ENCODE peak calls at places on chromosomes 1 and 21, in nine cellular contexts. One of them, this sample, is unnamed.

GRCh38 chr1:212488436-212489283 is 55.9 kb downstream of the NENF start:
- DNase-seq in GOT3: no peak
- DNase-seq in NB4: no peak
- DNase-seq in aorta: peak
- DNase-seq in BE2C: no peak
- DNase-seq in stimulated activated CD8-positive, alpha-beta memory T cell treated with anti-CD3 and anti-CD28 coated beads, Interleukin-7, amount 100 ng/mL, for 1 hour: no peak
- DNase-seq in body of pancreas: peak
- DNase-seq in stimulated activated CD4-positive, alpha-beta T cell treated with anti-CD3 and anti-CD28 coated beads, Interleukin-15, amount 100 ng/mL, for 48 hours: peak
- DNase-seq in fibroblast of mammary gland: peak
- DNase-seq in this sample: peak

GRCh38 chr21:36423772-36424433 is 38.7 kb downstream of the CHAF1B start:
- DNase-seq in BE2C: no peak
- DNase-seq in aorta: no peak
- DNase-seq in fibroblast of mammary gland: no peak
- DNase-seq in body of pancreas: no peak
- DNase-seq in NB4: no peak
- DNase-seq in stimulated activated CD4-positive, alpha-beta T cell treated with anti-CD3 and anti-CD28 coated beads, Interleukin-15, amount 100 ng/mL, for 48 hours: no peak
- DNase-seq in stimulated activated CD8-positive, alpha-beta memory T cell treated with anti-CD3 and anti-CD28 coated beads, Interleukin-7, amount 100 ng/mL, for 1 hour: no peak
- DNase-seq in GOT3: no peak
- DNase-seq in this sample: no peak

GRCh38 chr1:245986404-245987221 is 520.5 kb downstream of the SMYD3 start:
- DNase-seq in NB4: peak
- DNase-seq in stimulated activated CD4-positive, alpha-beta T cell treated with anti-CD3 and anti-CD28 coated beads, Interleukin-15, amount 100 ng/mL, for 48 hours: no peak
- DNase-seq in stimulated activated CD8-positive, alpha-beta memory T cell treated with anti-CD3 and anti-CD28 coated beads, Interleukin-7, amount 100 ng/mL, for 1 hour: no peak
- DNase-seq in body of pancreas: no peak
- DNase-seq in BE2C: no peak
- DNase-seq in aorta: no peak
- DNase-seq in GOT3: no peak
- DNase-seq in fibroblast of mammary gland: peak
- DNase-seq in this sample: peak

GRCh38 chr1:202879128-202879527 is 9.8 kb downstream of the RABIF start:
- DNase-seq in BE2C: no peak
- DNase-seq in GOT3: no peak
- DNase-seq in aorta: no peak
- DNase-seq in NB4: no peak
- DNase-seq in body of pancreas: no peak
- DNase-seq in stimulated activated CD4-positive, alpha-beta T cell treated with anti-CD3 and anti-CD28 coated beads, Interleukin-15, amount 100 ng/mL, for 48 hours: no peak
- DNase-seq in fibroblast of mammary gland: no peak
- DNase-seq in stimulated activated CD8-positive, alpha-beta memory T cell treated with anti-CD3 and anti-CD28 coated beads, Interleukin-7, amount 100 ng/mL, for 1 hour: no peak
- DNase-seq in this sample: no peak

GRCh38 chr21:32378956-32379355 is 13.9 kb downstream of the URB1 start:
- DNase-seq in GOT3: no peak
- DNase-seq in BE2C: no peak
- DNase-seq in stimulated activated CD8-positive, alpha-beta memory T cell treated with anti-CD3 and anti-CD28 coated beads, Interleukin-7, amount 100 ng/mL, for 1 hour: no peak
- DNase-seq in stimulated activated CD4-positive, alpha-beta T cell treated with anti-CD3 and anti-CD28 coated beads, Interleukin-15, amount 100 ng/mL, for 48 hours: no peak
- DNase-seq in aorta: no peak
- DNase-seq in NB4: no peak
- DNase-seq in body of pancreas: no peak
- DNase-seq in fibroblast of mammary gland: no peak
- DNase-seq in this sample: no peak

GRCh38 chr1:30698401-30698981 is 24.9 kb downstream of the MATN1 start:
- DNase-seq in BE2C: peak
- DNase-seq in NB4: no peak
- DNase-seq in body of pancreas: peak
- DNase-seq in GOT3: no peak
- DNase-seq in aorta: no peak
- DNase-seq in stimulated activated CD4-positive, alpha-beta T cell treated with anti-CD3 and anti-CD28 coated beads, Interleukin-15, amount 100 ng/mL, for 48 hours: no peak
- DNase-seq in stimulated activated CD8-positive, alpha-beta memory T cell treated with anti-CD3 and anti-CD28 coated beads, Interleukin-7, amount 100 ng/mL, for 1 hour: no peak
- DNase-seq in fibroblast of mammary gland: peak
- DNase-seq in this sample: no peak

GRCh38 chr1:29388884-29389283 is 152.6 kb downstream of the PTPRU start:
- DNase-seq in fibroblast of mammary gland: no peak
- DNase-seq in GOT3: no peak
- DNase-seq in body of pancreas: no peak
- DNase-seq in stimulated activated CD4-positive, alpha-beta T cell treated with anti-CD3 and anti-CD28 coated beads, Interleukin-15, amount 100 ng/mL, for 48 hours: no peak
- DNase-seq in NB4: no peak
- DNase-seq in stimulated activated CD8-positive, alpha-beta memory T cell treated with anti-CD3 and anti-CD28 coated beads, Interleukin-7, amount 100 ng/mL, for 1 hour: no peak
- DNase-seq in BE2C: no peak
- DNase-seq in aorta: no peak
- DNase-seq in this sample: no peak

GRCh38 chr1:229156819-229157218 is 114.1 kb upstream of the RAB4A start:
- DNase-seq in body of pancreas: peak
- DNase-seq in GOT3: no peak
- DNase-seq in NB4: peak
- DNase-seq in fibroblast of mammary gland: peak
- DNase-seq in aorta: no peak
- DNase-seq in BE2C: peak
- DNase-seq in stimulated activated CD4-positive, alpha-beta T cell treated with anti-CD3 and anti-CD28 coated beads, Interleukin-15, amount 100 ng/mL, for 48 hours: no peak
- DNase-seq in stimulated activated CD8-positive, alpha-beta memory T cell treated with anti-CD3 and anti-CD28 coated beads, Interleukin-7, amount 100 ng/mL, for 1 hour: no peak
- DNase-seq in this sample: peak

GRCh38 chr1:161781995-161782394 is 15.9 kb downstream of the ATF6 start:
- DNase-seq in fibroblast of mammary gland: no peak
- DNase-seq in body of pancreas: no peak
- DNase-seq in stimulated activated CD4-positive, alpha-beta T cell treated with anti-CD3 and anti-CD28 coated beads, Interleukin-15, amount 100 ng/mL, for 48 hours: no peak
- DNase-seq in stimulated activated CD8-positive, alpha-beta memory T cell treated with anti-CD3 and anti-CD28 coated beads, Interleukin-7, amount 100 ng/mL, for 1 hour: no peak
- DNase-seq in BE2C: no peak
- DNase-seq in GOT3: no peak
- DNase-seq in NB4: no peak
- DNase-seq in aorta: no peak
- DNase-seq in this sample: no peak

This sample was measured in MCF 10A.